ENCODE peak calls at places on chromosomes 11 and 22, in eight cellular contexts. M, E, P, W, O, D, N and A are unnamed samples. For H3K4me1, the result is how much of the 10 kb centered on the place peaks cover.

GRCh38 chr11:27933992-27934829 is 173.7 kb downstream of the KIF18A start:
- DNase-seq in O (no peak), W (no peak), N (no peak), D (no peak), M (peak), P (no peak), E (no peak), A (no peak)

GRCh38 chr11:130131957-130132850 is 27.4 kb upstream of the ST14 start:
- DNase-seq in E (peak), M (peak), D (no peak), W (peak), P (peak), N (no peak), O (peak), A (peak)

GRCh38 chr11:129637983-129638776 is 177.5 kb upstream of the TMEM45B start:
- DNase-seq in M (no peak), D (no peak), E (no peak), N (no peak), O (no peak), P (no peak), W (no peak), A (no peak)

GRCh38 chr11:14015711-14016110 is 53.2 kb downstream of the SPON1 start:
- DNase-seq in W (no peak), P (no peak), O (no peak), M (peak), E (no peak), D (no peak), N (no peak), A (no peak)

GRCh38 chr11:5807580-5807979 is 1.1 kb upstream of the OR52N2 start:
- DNase-seq in P (no peak), W (no peak), N (no peak), M (no peak), E (no peak), O (no peak), D (no peak), A (no peak)

GRCh38 chr11:77140231-77140959 is 12.3 kb downstream of the MYO7A start:
- DNase-seq in N (peak), P (no peak), D (no peak), M (no peak), O (no peak), W (peak), E (no peak), A (peak)

GRCh38 chr22:27561301-27561820 is 240.2 kb downstream of the MN1 start:
- DNase-seq in M (no peak), P (no peak), O (no peak), E (no peak), N (no peak), D (no peak), W (no peak), A (no peak)

GRCh38 chr11:7527029-7527428 is 13.2 kb downstream of the PPFIBP2 start:
- DNase-seq in O (no peak), D (no peak), M (no peak), P (no peak), W (no peak), E (no peak), N (no peak), A (no peak)

GRCh38 chr22:21759133-21759532 is 23.5 kb upstream of the YPEL1 start:
- DNase-seq in W (no peak), M (no peak), O (no peak), E (no peak), N (no peak), D (no peak), P (no peak), A (no peak)

GRCh38 chr22:44361391-44362126 is 48.8 kb upstream of the SHISAL1 start:
- DNase-seq in D (peak), M (no peak), W (no peak), N (peak), O (no peak), E (no peak), P (no peak), A (no peak)

GRCh38 chr11:18865951-18866350 is 73.3 kb downstream of the MRGPRX1 start:
- DNase-seq in D (no peak), O (no peak), M (no peak), W (no peak), E (no peak), N (no peak), P (no peak), A (no peak)

GRCh38 chr11:20068691-20069090 is 91.6 kb downstream of the DBX1 start:
- DNase-seq in O (no peak), N (no peak), W (no peak), D (no peak), P (no peak), E (no peak), M (no peak), A (no peak)

GRCh38 chr22:39522567-39523300 is 2.4 kb downstream of the ATF4 start:
- DNase-seq in P (no peak), O (peak), N (peak), M (peak), W (peak), D (no peak), E (peak), A (no peak)

GRCh38 chr22:24230911-24231656 is 13.8 kb downstream of the GGT5 start:
- DNase-seq in W (peak), D (no peak), P (peak), O (peak), E (peak), N (no peak), M (no peak), A (no peak)

GRCh38 chr22:30806391-30806861 is 111.8 kb downstream of the OSBP2 start:
- DNase-seq in D (no peak), N (no peak), O (no peak), M (no peak), P (peak), W (no peak), E (no peak), A (no peak)

GRCh38 chr22:48477031-48477721 is 1350.5 kb downstream of the BRD1 start:
- DNase-seq in M (no peak), W (no peak), P (no peak), E (peak), D (peak), O (no peak), N (peak), A (peak)

GRCh38 chr22:35299717-35300497 is at the start of gene TOM1:
- DNase-seq in W (peak), M (peak), D (peak), E (peak), P (peak), O (peak), N (peak), A (peak)

GRCh38 chr11:113603277-113604059 is 102.6 kb downstream of the TMPRSS5 start:
- DNase-seq in D (no peak), P (no peak), M (no peak), O (no peak), E (no peak), W (no peak), N (no peak), A (no peak)

GRCh38 chr11:2525941-2526807 is 81.4 kb downstream of the KCNQ1 start:
- DNase-seq in N (peak), W (no peak), D (peak), P (no peak), E (peak), O (peak), M (no peak), A (peak)

GRCh38 chr11:16217631-16218030 is 138.7 kb downstream of the SOX6 start:
- DNase-seq in O (no peak), N (no peak), M (no peak), P (no peak), W (no peak), D (no peak), E (no peak), A (no peak)

GRCh38 chr11:98003606-98004371 is 1017.0 kb upstream of the CNTN5 start:
- DNase-seq in P (peak), M (no peak), E (no peak), W (no peak), N (no peak), D (no peak), O (no peak), A (no peak)

GRCh38 chr22:43504068-43504467 is 92.3 kb downstream of the MPPED1 start:
- DNase-seq in P (no peak), D (no peak), N (no peak), O (no peak), E (no peak), W (no peak), M (no peak), A (no peak)

GRCh38 chr11:96704847-96705246 is 315.0 kb downstream of the JRKL start:
- DNase-seq in N (no peak), O (no peak), P (no peak), E (no peak), D (no peak), W (no peak), M (no peak), A (no peak)

GRCh38 chr11:120316880-120317688 is 8.0 kb upstream of the TLCD5 start:
- DNase-seq in W (no peak), P (no peak), E (peak), D (peak), O (peak), N (peak), M (no peak), A (peak)

GRCh38 chr11:70434813-70435300 is 36.5 kb downstream of the CTTN start:
- DNase-seq in W (peak), E (no peak), M (no peak), N (no peak), P (no peak), O (no peak), D (no peak), A (no peak)

GRCh38 chr22:50734343-50734771 is 3.6 kb upstream of the ACR start:
- DNase-seq in O (no peak), E (no peak), D (peak), P (no peak), W (no peak), N (peak), M (no peak), A (peak)

GRCh38 chr11:133123371-133123770 is 408.9 kb downstream of the OPCML start:
- DNase-seq in M (no peak), P (no peak), E (no peak), W (no peak), D (no peak), N (no peak), O (no peak), A (no peak)

GRCh38 chr11:34044664-34045485 is 6.7 kb upstream of the CAPRIN1 start:
- DNase-seq in N (no peak), P (peak), O (no peak), W (no peak), D (no peak), M (peak), E (no peak), A (no peak)

GRCh38 chr22:31944700-31945477 is 554 bp downstream of the YWHAH start:
- DNase-seq in E (peak), N (peak), P (peak), D (peak), W (peak), M (peak), O (peak), A (no peak)

GRCh38 chr22:43273902-43274484 is 69.2 kb downstream of the SCUBE1 start:
- DNase-seq in O (no peak), W (peak), M (peak), D (no peak), E (peak), P (peak), N (peak), A (no peak)

GRCh38 chr11:97995874-97996273 is 1024.9 kb upstream of the CNTN5 start:
- DNase-seq in E (no peak), O (no peak), M (no peak), D (no peak), P (no peak), W (no peak), N (no peak), A (no peak)

GRCh38 chr22:20607157-20607907 is 99.9 kb downstream of the MED15 start:
- DNase-seq in N (no peak), D (no peak), O (no peak), M (no peak), W (peak), E (no peak), P (no peak), A (no peak)

GRCh38 chr11:119320593-119321524 is 3.9 kb upstream of the MCAM start:
- DNase-seq in E (peak), P (peak), O (peak), N (peak), W (no peak), D (peak), M (no peak), A (no peak)

GRCh38 chr11:67483901-67484665 is 1.3 kb downstream of the AIP start:
- DNase-seq in D (no peak), W (no peak), N (peak), P (peak), M (no peak), E (no peak), O (peak), A (no peak)

GRCh38 chr11:30196400-30197206 is 34.2 kb upstream of the FSHB start:
- DNase-seq in N (peak), M (peak), W (peak), O (peak), P (peak), D (no peak), E (peak), A (peak)

GRCh38 chr11:1261241-1262071 is 38.6 kb downstream of the MUC5B start:
- DNase-seq in W (no peak), E (no peak), M (no peak), D (no peak), N (no peak), O (no peak), P (no peak), A (no peak)
- H3K27ac ChIP-seq in W (no peak), E (no peak), M (peak), D (no peak), N (no peak), O (peak), P (no peak), A (no peak)

GRCh38 chr11:44742470-44742869 is 15.7 kb downstream of the TSPAN18 start:
- DNase-seq in D (no peak), N (no peak), P (no peak), E (no peak), M (no peak), O (no peak), W (no peak), A (no peak)

GRCh38 chr11:44743326-44743725 is 16.6 kb downstream of the TSPAN18 start:
- DNase-seq in P (no peak), E (no peak), W (no peak), N (no peak), O (no peak), M (no peak), D (no peak), A (no peak)

GRCh38 chr11:44746894-44747293 is 20.1 kb downstream of the TSPAN18 start:
- DNase-seq in M (no peak), W (peak), P (no peak), O (no peak), N (no peak), D (no peak), E (no peak), A (no peak)

GRCh38 chr11:44741976-44742375 is 15.2 kb downstream of the TSPAN18 start:
- DNase-seq in W (no peak), N (no peak), D (no peak), O (no peak), P (no peak), E (no peak), M (no peak), A (no peak)

DNA sequence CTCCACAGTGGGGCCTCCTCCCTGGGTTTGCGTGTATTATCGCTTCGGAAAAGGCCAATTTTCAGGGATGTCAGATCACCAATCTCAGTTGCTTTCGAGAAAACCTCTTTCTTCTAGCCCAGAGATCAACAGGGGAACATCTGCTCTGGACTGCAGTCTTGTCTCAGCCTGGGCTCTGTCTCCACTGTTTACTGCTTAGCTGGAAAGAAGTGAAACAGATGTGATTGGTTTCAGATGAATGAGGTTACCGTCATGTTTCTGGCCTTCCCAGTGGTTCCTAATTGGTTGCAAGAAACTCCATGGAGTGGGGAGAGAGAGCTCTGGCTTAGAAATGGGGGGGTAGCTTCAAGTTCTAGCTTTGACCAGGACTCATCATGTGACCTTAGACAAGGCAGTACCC is 17.4 kb downstream of the TSPAN18 start:
- DNase-seq in P (no peak), W (peak), N (no peak), M (no peak), E (no peak), O (no peak), D (no peak), A (no peak)
- H3K4me1 ChIP-seq in P (under half), W (half or more), N (under half), M (under half), E (under half), O (under half), D (under half), A (under half)

GRCh38 chr11:102850973-102851745 is 7.8 kb upstream of the MMP3 start:
- DNase-seq in D (no peak), N (no peak), E (no peak), P (no peak), M (no peak), O (peak), W (no peak), A (no peak)
- TF ChIP-seq EP300 in D (no peak), N (no peak), E (no peak), P (no peak), M (no peak), O (no peak), W (no peak), A (no peak)

DNA sequence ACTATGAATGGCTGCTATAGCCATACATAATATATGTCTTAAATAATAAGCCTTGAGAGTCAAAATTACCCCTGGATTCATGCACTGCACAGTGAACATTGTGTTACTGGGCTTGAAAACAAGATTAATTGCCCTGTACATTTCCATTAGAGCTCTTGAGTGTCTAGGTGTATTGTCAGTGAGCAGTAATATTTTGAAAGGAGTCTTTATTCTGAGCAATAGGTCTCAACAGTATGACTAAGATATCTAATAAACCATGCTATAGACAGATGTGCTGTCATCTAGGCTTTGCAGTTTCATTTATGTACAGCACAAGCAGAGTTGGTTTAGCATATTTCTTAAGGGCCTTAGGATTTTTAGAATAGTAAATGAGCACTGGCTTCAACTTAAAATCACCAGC is 48.1 kb upstream of the LRRC55 start:
- DNase-seq in O (no peak), D (no peak), E (no peak), P (no peak), N (no peak), W (no peak), M (no peak), A (no peak)
- H3K27ac ChIP-seq in O (no peak), D (no peak), E (no peak), P (no peak), N (no peak), W (no peak), M (no peak), A (no peak)

GRCh38 chr11:123060265-123061000 is 1.5 kb downstream of the HSPA8 start:
- DNase-seq in W (no peak), M (no peak), E (no peak), P (no peak), D (no peak), O (peak), N (no peak), A (no peak)
- H3K4me1 ChIP-seq in W (under half), M (half or more), E (half or more), P (under half), D (half or more), O (under half), N (under half), A (half or more)

GRCh38 chr11:61148016-61148640 is 13.1 kb downstream of the VPS37C start:
- DNase-seq in O (no peak), D (no peak), P (no peak), W (no peak), M (no peak), N (no peak), E (no peak), A (no peak)
- TF ChIP-seq EP300 in O (no peak), D (no peak), P (no peak), W (no peak), M (no peak), N (no peak), E (no peak), A (no peak)

DNA sequence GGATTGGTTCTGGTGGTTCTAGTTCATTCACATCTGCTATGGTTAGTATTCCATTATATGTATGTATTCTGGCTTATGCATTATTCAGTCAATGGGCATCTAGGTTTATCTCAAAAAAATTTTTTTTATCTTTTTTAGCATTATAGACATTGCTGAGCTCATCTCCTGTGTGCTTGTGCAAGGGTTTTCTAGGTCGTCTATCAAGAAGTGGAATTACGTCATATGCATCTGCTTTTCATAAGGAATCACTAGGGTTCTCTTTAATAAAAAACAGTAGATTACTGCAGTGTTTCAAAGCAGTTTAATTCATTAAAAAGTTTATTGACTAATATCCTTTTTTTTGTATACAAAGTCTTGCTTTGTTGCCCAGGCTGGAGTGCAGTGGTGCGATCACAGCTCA is 21.3 kb downstream of the TBC1D22A start:
- DNase-seq in P (no peak), N (no peak), O (no peak), M (no peak), W (no peak), E (no peak), D (no peak), A (no peak)
- H3K27ac ChIP-seq in P (no peak), N (no peak), O (no peak), M (no peak), W (no peak), E (no peak), D (no peak), A (no peak)